ENCODE peak calls at places on chromosomes 1 and 21, in ten cellular contexts. J is H54; T is ELR; V is GM12891; E is HuH-7; G is AG08395; D is Calu3; N is stimulated activated CD4-positive, alpha-beta T cell treated with anti-CD3 and anti-CD28 coated beads, Interleukin-15, amount 100 ng/mL, for 1 hour; X is GM12865; C is neural crest cell. Z is an unnamed sample.

GRCh38 chr1:42369471-42369870 is 11.1 kb upstream of the RIMKLA start:
- DNase-seq in J (no peak), T (no peak), V (no peak), E (no peak), G (no peak), D (no peak), N (no peak), X (no peak), C (no peak), Z (no peak)

GRCh38 chr21:41548781-41549180 is 40.8 kb upstream of the TMPRSS2 start:
- DNase-seq in J (no peak), T (no peak), V (no peak), E (no peak), G (no peak), D (no peak), N (no peak), X (no peak), C (no peak), Z (no peak)

GRCh38 chr1:3750716-3751115 is 1.5 kb upstream of the CCDC27 start:
- DNase-seq in J (no peak), T (no peak), V (no peak), E (no peak), G (no peak), D (no peak), N (no peak), X (no peak), C (no peak), Z (no peak)

GRCh38 chr1:107649023-107649422 is 316.0 kb downstream of the VAV3 start:
- DNase-seq in J (no peak), T (no peak), V (no peak), E (no peak), G (no peak), D (no peak), N (no peak), X (no peak), C (no peak), Z (no peak)

GRCh38 chr1:21651214-21652042 is 17.7 kb downstream of the RAP1GAP start:
- DNase-seq in J (no peak), T (peak; percentile 43), V (no peak), E (no peak), G (peak; percentile 20), D (peak; percentile 42), N (peak; percentile 9), X (no peak), C (peak; percentile 28), Z (no peak)

GRCh38 chr1:26721669-26722355 is 26.0 kb downstream of the ARID1A start:
- DNase-seq in J (no peak), T (peak; percentile 31), V (no peak), E (no peak), G (no peak), D (no peak), N (no peak), X (no peak), C (no peak), Z (no peak)

GRCh38 chr1:237671262-237671661 is 219.5 kb downstream of the ZP4 start:
- DNase-seq in J (no peak), T (no peak), V (no peak), E (no peak), G (no peak), D (no peak), N (no peak), X (no peak), C (no peak), Z (no peak)

GRCh38 chr1:31746687-31747086 is 17.5 kb downstream of the ADGRB2 start:
- DNase-seq in J (no peak), T (no peak), V (no peak), E (no peak), G (no peak), D (no peak), N (no peak), X (no peak), C (no peak), Z (no peak)

GRCh38 chr1:206832352-206832751 is 33.1 kb upstream of the IL20 start:
- DNase-seq in J (no peak), T (no peak), V (no peak), E (no peak), G (no peak), D (no peak), N (no peak), X (no peak), C (no peak), Z (no peak)

GRCh38 chr21:28822064-28822402 is 170.6 kb downstream of the LTN1 start:
- DNase-seq in J (no peak), T (no peak), V (no peak), E (no peak), G (no peak), D (no peak), N (no peak), X (no peak), C (no peak), Z (no peak)

GRCh38 chr1:94045465-94046056 is 75.4 kb downstream of the ABCA4 start:
- DNase-seq in J (peak; percentile 77), T (peak; percentile 98), V (peak; percentile 30), E (peak; percentile 68), G (peak; percentile 95), D (peak; percentile 89), N (no peak), X (peak; percentile 54), C (peak; percentile 48), Z (peak; percentile 87)

GRCh38 chr1:109208847-109209463 is 4.8 kb upstream of the SARS1 start:
- DNase-seq in J (no peak), T (peak; percentile 30), V (no peak), E (no peak), G (no peak), D (no peak), N (no peak), X (no peak), C (no peak), Z (no peak)

GRCh38 chr1:217228689-217229088 is 402.2 kb downstream of the GPATCH2 start:
- DNase-seq in J (no peak), T (no peak), V (no peak), E (no peak), G (no peak), D (no peak), N (no peak), X (no peak), C (no peak), Z (no peak)

GRCh38 chr1:58881471-58881994 is 97.7 kb upstream of the JUN start:
- DNase-seq in J (peak; percentile 54), T (peak; percentile 95), V (no peak), E (peak; percentile 74), G (peak; percentile 65), D (peak; percentile 79), N (no peak), X (no peak), C (no peak), Z (no peak)

GRCh38 chr1:32357619-32358018 is 4.7 kb downstream of the FAM229A start:
- DNase-seq in J (no peak), T (no peak), V (no peak), E (no peak), G (no peak), D (no peak), N (no peak), X (no peak), C (no peak), Z (no peak)

GRCh38 chr1:151518936-151519335 is 7.7 kb downstream of the CGN start:
- DNase-seq in J (no peak), T (no peak), V (no peak), E (no peak), G (no peak), D (no peak), N (no peak), X (no peak), C (no peak), Z (no peak)

GRCh38 chr1:21620461-21620860 is 48.7 kb downstream of the RAP1GAP start:
- DNase-seq in J (no peak), T (no peak), V (no peak), E (no peak), G (no peak), D (no peak), N (no peak), X (no peak), C (no peak), Z (no peak)

GRCh38 chr21:14602418-14602987 is 56.4 kb upstream of the SAMSN1 start:
- DNase-seq in J (no peak), T (no peak), V (no peak), E (no peak), G (no peak), D (no peak), N (no peak), X (peak; percentile 45), C (no peak), Z (no peak)

GRCh38 chr1:10252508-10252907 is 42.1 kb downstream of the KIF1B start:
- DNase-seq in J (no peak), T (peak; percentile 76), V (no peak), E (no peak), G (no peak), D (no peak), N (no peak), X (no peak), C (no peak), Z (no peak)

GRCh38 chr1:100606438-100606837 is 68.5 kb downstream of the GPR88 start:
- DNase-seq in J (no peak), T (peak; percentile 75), V (no peak), E (no peak), G (peak; percentile 68), D (peak; percentile 40), N (no peak), X (peak; percentile 18), C (no peak), Z (no peak)

GRCh38 chr1:47687618-47687940 is 249.7 kb downstream of the FOXD2 start:
- DNase-seq in J (no peak), T (no peak), V (no peak), E (no peak), G (no peak), D (no peak), N (no peak), X (no peak), C (no peak), Z (no peak)

GRCh38 chr1:4108741-4109625 is 208.9 kb upstream of the C1orf174 start:
- DNase-seq in J (no peak), T (no peak), V (no peak), E (no peak), G (no peak), D (no peak), N (no peak), X (no peak), C (no peak), Z (no peak)

GRCh38 chr1:9275567-9276034 is 17.1 kb upstream of the SPSB1 start:
- DNase-seq in J (peak; percentile 77), T (peak; percentile 95), V (peak; percentile 76), E (no peak), G (peak; percentile 94), D (peak; percentile 73), N (no peak), X (peak; percentile 92), C (no peak), Z (no peak)

Z was measured in NT2/D1.